ENCODE peak calls at places on chromosomes 1 and 21, in eight cellular contexts. One of them, this sample, is unnamed.
A peak's percentile ranks its signal among the peaks of the same experiment; 100 is the strongest.

GRCh38 chr21:31216206-31216605 is 127.9 kb downstream of the TIAM1 start:
- DNase-seq in cardiac fibroblast: no peak
- DNase-seq in GM03348: no peak
- DNase-seq in H9: no peak
- DNase-seq in mammary epithelial cell: no peak
- DNase-seq in activated naive CD8-positive, alpha-beta T cell treated with anti-CD3 and anti-CD28 coated beads, Interleukin-2, amount 50 U/mL, for 24 hours: no peak
- DNase-seq in activated gamma-delta T cell treated with Interleukin-2 at 50 U/mL for 16 hours: no peak
- DNase-seq in Jurkat, Clone E6-1: no peak
- DNase-seq in this sample: no peak

GRCh38 chr1:51372561-51372960 is 42.2 kb upstream of the TTC39A start:
- DNase-seq in GM03348: no peak
- DNase-seq in mammary epithelial cell: no peak
- DNase-seq in cardiac fibroblast: no peak
- DNase-seq in H9: no peak
- DNase-seq in Jurkat, Clone E6-1: no peak
- DNase-seq in activated gamma-delta T cell treated with Interleukin-2 at 50 U/mL for 16 hours: no peak
- DNase-seq in activated naive CD8-positive, alpha-beta T cell treated with anti-CD3 and anti-CD28 coated beads, Interleukin-2, amount 50 U/mL, for 24 hours: no peak
- DNase-seq in this sample: no peak

GRCh38 chr21:29557200-29557599 is 258.5 kb downstream of the BACH1 start:
- DNase-seq in mammary epithelial cell: no peak
- DNase-seq in Jurkat, Clone E6-1: no peak
- DNase-seq in cardiac fibroblast: no peak
- DNase-seq in H9: no peak
- DNase-seq in activated naive CD8-positive, alpha-beta T cell treated with anti-CD3 and anti-CD28 coated beads, Interleukin-2, amount 50 U/mL, for 24 hours: no peak
- DNase-seq in activated gamma-delta T cell treated with Interleukin-2 at 50 U/mL for 16 hours: no peak
- DNase-seq in GM03348: no peak
- DNase-seq in this sample: no peak

GRCh38 chr21:39564200-39564599 is 48.5 kb upstream of the B3GALT5 start:
- DNase-seq in cardiac fibroblast: no peak
- DNase-seq in activated gamma-delta T cell treated with Interleukin-2 at 50 U/mL for 16 hours: no peak
- DNase-seq in H9: no peak
- DNase-seq in Jurkat, Clone E6-1: no peak
- DNase-seq in activated naive CD8-positive, alpha-beta T cell treated with anti-CD3 and anti-CD28 coated beads, Interleukin-2, amount 50 U/mL, for 24 hours: no peak
- DNase-seq in mammary epithelial cell: no peak
- DNase-seq in GM03348: no peak
- DNase-seq in this sample: no peak

GRCh38 chr1:12708956-12709555 is 6.9 kb upstream of the AADACL3 start:
- DNase-seq in cardiac fibroblast: peak; percentile 1
- DNase-seq in activated naive CD8-positive, alpha-beta T cell treated with anti-CD3 and anti-CD28 coated beads, Interleukin-2, amount 50 U/mL, for 24 hours: no peak
- DNase-seq in GM03348: no peak
- DNase-seq in H9: no peak
- DNase-seq in mammary epithelial cell: peak; percentile 12
- DNase-seq in Jurkat, Clone E6-1: no peak
- DNase-seq in activated gamma-delta T cell treated with Interleukin-2 at 50 U/mL for 16 hours: no peak
- DNase-seq in this sample: no peak

GRCh38 chr1:66013371-66013770 is 220.7 kb downstream of the PDE4B start:
- DNase-seq in mammary epithelial cell: no peak
- DNase-seq in cardiac fibroblast: no peak
- DNase-seq in Jurkat, Clone E6-1: peak; percentile 5
- DNase-seq in activated gamma-delta T cell treated with Interleukin-2 at 50 U/mL for 16 hours: no peak
- DNase-seq in activated naive CD8-positive, alpha-beta T cell treated with anti-CD3 and anti-CD28 coated beads, Interleukin-2, amount 50 U/mL, for 24 hours: no peak
- DNase-seq in GM03348: no peak
- DNase-seq in H9: no peak
- DNase-seq in this sample: no peak

GRCh38 chr1:203163891-203164635 is 11.6 kb downstream of the MYBPH start:
- DNase-seq in mammary epithelial cell: no peak
- DNase-seq in activated naive CD8-positive, alpha-beta T cell treated with anti-CD3 and anti-CD28 coated beads, Interleukin-2, amount 50 U/mL, for 24 hours: no peak
- DNase-seq in H9: no peak
- DNase-seq in cardiac fibroblast: no peak
- DNase-seq in activated gamma-delta T cell treated with Interleukin-2 at 50 U/mL for 16 hours: no peak
- DNase-seq in Jurkat, Clone E6-1: no peak
- DNase-seq in GM03348: no peak
- DNase-seq in this sample: no peak

GRCh38 chr1:15609631-15610030 is 7.6 kb upstream of the DDI2 start:
- DNase-seq in activated naive CD8-positive, alpha-beta T cell treated with anti-CD3 and anti-CD28 coated beads, Interleukin-2, amount 50 U/mL, for 24 hours: no peak
- DNase-seq in mammary epithelial cell: no peak
- DNase-seq in activated gamma-delta T cell treated with Interleukin-2 at 50 U/mL for 16 hours: no peak
- DNase-seq in H9: no peak
- DNase-seq in cardiac fibroblast: peak; percentile 11
- DNase-seq in GM03348: no peak
- DNase-seq in Jurkat, Clone E6-1: no peak
- DNase-seq in this sample: no peak